ENCODE peak calls at places on chromosomes 12 and 14, in six cellular contexts. G, M, O, Q, B and Z are unnamed samples.

GRCh38 chr14:20516921-20517320 is 11.6 kb downstream of the RNASE10 start:
- DNase-seq in Q (no peak), O (no peak), G (no peak), B (no peak), M (no peak), Z (no peak)

GRCh38 chr12:89884365-89884915 is 175.8 kb upstream of the ATP2B1 start:
- DNase-seq in G (no peak), B (no peak), Q (no peak), M (no peak), O (no peak), Z (no peak)

GRCh38 chr12:203074-203461 is 10.9 kb downstream of the SLC6A12 start:
- DNase-seq in B (no peak), Q (no peak), O (no peak), G (no peak), M (no peak), Z (no peak)

GRCh38 chr12:131101006-131101405 is 147.3 kb downstream of the ADGRD1 start:
- DNase-seq in M (peak; percentile 11), G (no peak), O (no peak), B (peak; percentile 34), Q (peak; percentile 6), Z (no peak)

GRCh38 chr12:118307069-118307954 is 65.4 kb downstream of the TAOK3 start:
- DNase-seq in G (no peak), Q (no peak), O (no peak), M (no peak), B (no peak), Z (no peak)

GRCh38 chr12:105861232-105861631 is 277.5 kb downstream of the NUAK1 start:
- DNase-seq in B (no peak), M (no peak), Q (no peak), G (no peak), O (no peak), Z (no peak)

GRCh38 chr12:112458751-112459150 is 40.0 kb downstream of the PTPN11 start:
- DNase-seq in Q (no peak), M (no peak), O (no peak), G (no peak), B (no peak), Z (no peak)

GRCh38 chr12:47164116-47164515 is 84.4 kb upstream of the AMIGO2 start:
- DNase-seq in Q (no peak), B (no peak), G (no peak), M (no peak), O (no peak), Z (no peak)

GRCh38 chr14:55980970-55981369 is 137.2 kb upstream of the PELI2 start:
- DNase-seq in B (no peak), M (no peak), G (no peak), O (no peak), Q (no peak), Z (no peak)

GRCh38 chr14:99809376-99809775 is 16.2 kb downstream of the EML1 start:
- DNase-seq in G (no peak), M (no peak), Q (peak; percentile 45), O (peak; percentile 81), B (no peak), Z (no peak)

GRCh38 chr14:68244272-68244975 is 424.8 kb downstream of the RAD51B start:
- DNase-seq in G (no peak), Q (no peak), B (no peak), M (no peak), O (no peak), Z (no peak)

GRCh38 chr12:79934309-79935020 is 432 bp downstream of the PPP1R12A start:
- DNase-seq in B (peak; percentile 80), G (peak; percentile 66), M (peak; percentile 90), O (peak; percentile 74), Q (peak; percentile 26), Z (no peak)

GRCh38 chr12:109758406-109759075 is 44.9 kb downstream of the FAM222A start:
- DNase-seq in O (no peak), Q (peak; percentile 1), M (peak; percentile 67), B (peak; percentile 46), G (no peak), Z (no peak)

GRCh38 chr14:64698899-64699298 is 5.3 kb upstream of the PLEKHG3 start:
- DNase-seq in G (peak; percentile 15), B (no peak), O (peak; percentile 84), Q (no peak), M (peak; percentile 51), Z (no peak)

GRCh38 chr12:56601503-56601902 is 28.6 kb downstream of the BAZ2A start:
- DNase-seq in M (peak; percentile 80), O (no peak), G (no peak), B (no peak), Q (no peak), Z (no peak)

GRCh38 chr12:62737615-62738014 is 197.3 kb downstream of the PPM1H start:
- DNase-seq in G (no peak), Q (no peak), O (no peak), B (no peak), M (no peak), Z (no peak)

GRCh38 chr12:62738105-62738504 is 196.8 kb downstream of the PPM1H start:
- DNase-seq in B (no peak), O (no peak), M (no peak), Q (no peak), G (no peak), Z (no peak)

GRCh38 chr12:62737201-62737600 is 197.7 kb downstream of the PPM1H start:
- DNase-seq in M (no peak), Q (no peak), G (no peak), B (no peak), O (no peak), Z (no peak)

GRCh38 chr12:62739266-62739831 is 195.6 kb downstream of the PPM1H start:
- DNase-seq in M (peak; percentile 61), G (no peak), B (no peak), O (no peak), Q (no peak), Z (no peak)

GRCh38 chr12:62738611-62739010 is 196.3 kb downstream of the PPM1H start:
- DNase-seq in M (peak; percentile 57), O (no peak), Q (no peak), B (no peak), G (no peak), Z (no peak)
- H3K4me1 ChIP-seq in M (peaks cover 19% of the 10 kb centered on the region), O (peaks cover 12% of the 10 kb centered on the region), Q (no peaks in the 10 kb centered on the region), B (no peaks in the 10 kb centered on the region), G (peaks cover 6% of the 10 kb centered on the region), Z (peaks cover 44% of the 10 kb centered on the region)

GRCh38 chr12:124484526-124484953 is 82.9 kb downstream of the NCOR2 start:
- DNase-seq in Q (no peak), M (no peak), O (no peak), B (no peak), G (no peak), Z (no peak)
- H3K4me1 ChIP-seq in Q (peaks cover 28% of the 10 kb centered on the region), M (no peaks in the 10 kb centered on the region), O (peaks cover 34% of the 10 kb centered on the region), B (peaks cover 23% of the 10 kb centered on the region), G (no peaks in the 10 kb centered on the region), Z (peaks cover 6% of the 10 kb centered on the region)

GRCh38 chr14:91377700-91378652 is 39.6 kb downstream of the CCDC88C start:
- DNase-seq in Q (no peak), M (no peak), O (no peak), G (no peak), B (peak; percentile 63), Z (no peak)

GRCh38 chr14:91376547-91377477 is 40.8 kb downstream of the CCDC88C start:
- DNase-seq in M (peak; percentile 62), B (peak; percentile 63), O (no peak), G (no peak), Q (no peak), Z (no peak)

GRCh38 chr14:91380116-91380515 is 37.5 kb downstream of the CCDC88C start:
- DNase-seq in Q (no peak), G (no peak), O (no peak), M (no peak), B (no peak), Z (no peak)

GRCh38 chr14:91380610-91381371 is 36.8 kb downstream of the CCDC88C start:
- DNase-seq in M (no peak), B (no peak), Q (no peak), O (peak; percentile 36), G (no peak), Z (no peak)

DNA sequence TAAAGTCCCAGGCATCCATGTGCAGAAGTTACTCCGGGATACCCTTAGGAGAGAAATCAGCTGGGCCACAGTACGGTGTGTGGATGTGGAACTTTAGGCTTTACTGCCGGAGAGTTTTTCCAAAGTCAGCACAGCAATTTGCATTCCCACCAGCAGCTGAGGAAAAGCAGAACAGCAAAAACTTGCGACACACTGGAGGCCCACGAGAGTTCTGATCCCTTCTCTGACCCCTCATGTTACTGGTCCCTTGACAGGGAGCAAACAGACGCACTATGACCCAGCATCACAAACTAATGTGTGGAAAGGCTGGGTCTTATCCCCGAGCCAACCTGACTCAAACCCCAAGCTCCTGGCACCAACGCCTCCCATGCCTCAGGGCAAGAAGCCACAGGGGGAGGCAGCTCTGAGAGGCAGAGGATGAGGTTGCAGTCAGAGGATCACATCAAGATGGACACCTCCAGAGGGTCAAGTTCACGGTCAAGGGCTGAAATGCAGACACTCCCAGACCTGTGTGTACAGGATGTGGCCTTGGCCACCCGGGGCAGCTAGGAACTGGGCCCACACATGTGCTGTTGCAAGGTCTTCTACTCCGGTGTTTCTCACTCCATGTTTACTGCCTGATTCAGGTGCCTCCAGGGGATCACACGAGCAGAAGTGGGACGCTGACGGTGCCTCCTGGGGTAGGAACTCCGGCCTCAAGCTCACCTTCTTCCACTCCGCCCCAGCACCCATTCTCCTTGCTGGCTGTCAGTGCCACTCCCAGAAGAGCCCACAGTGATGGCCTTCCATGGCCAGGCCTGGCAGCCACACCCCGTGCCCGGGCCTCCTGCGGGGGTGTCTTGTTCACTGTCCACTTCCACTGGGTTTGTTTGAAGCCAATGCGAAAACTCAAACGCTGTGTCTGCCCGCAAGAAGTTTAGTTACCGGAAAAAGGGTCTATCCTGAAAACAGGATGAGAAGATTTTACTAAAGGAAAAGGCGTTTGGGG is 38.4 kb downstream of the CCDC88C start:
- DNase-seq in B (no peak), M (no peak), O (no peak), Q (no peak), G (no peak), Z (no peak)
- H3K4me1 ChIP-seq in B (peaks cover 49% of the 10 kb centered on the region), M (peaks cover 17% of the 10 kb centered on the region), O (peaks cover 38% of the 10 kb centered on the region), Q (no peaks in the 10 kb centered on the region), G (no peaks in the 10 kb centered on the region), Z (no peaks in the 10 kb centered on the region)

DNA sequence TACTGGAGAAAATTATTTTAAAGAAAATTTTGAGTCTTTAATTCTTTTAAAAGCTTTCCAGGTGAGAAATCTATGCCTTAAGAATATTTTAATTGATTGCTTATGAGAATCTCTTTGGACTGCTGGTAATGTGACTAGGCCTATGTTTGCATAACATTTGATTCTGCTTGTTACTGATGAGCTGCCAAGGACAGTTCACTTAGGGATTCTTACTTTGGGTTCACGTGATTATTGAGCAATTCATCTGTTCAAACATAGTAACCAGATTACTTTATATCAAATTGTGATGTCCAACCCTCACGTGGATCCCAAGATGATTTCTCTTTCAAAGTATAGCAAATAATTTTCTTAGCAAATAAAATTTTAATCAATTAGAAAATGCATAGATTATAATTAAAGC is 27.4 kb upstream of the ABCD2 start:
- DNase-seq in B (no peak), M (no peak), Q (no peak), G (no peak), O (no peak), Z (no peak)
- H3K4me1 ChIP-seq in B (no peaks in the 10 kb centered on the region), M (no peaks in the 10 kb centered on the region), Q (no peaks in the 10 kb centered on the region), G (no peaks in the 10 kb centered on the region), O (no peaks in the 10 kb centered on the region), Z (no peaks in the 10 kb centered on the region)